ENCODE peak calls at places on chromosome 4, in five cellular contexts. U is K562, X is thyroid gland, B is body of pancreas, J is lung. C is an unnamed sample.

GRCh38 chr4:1249148-1249730 is 309 bp upstream of the CTBP1 start:
- DNase-seq in U (peak; percentile 88), J (peak; percentile 76), X (peak; percentile 87), B (peak; percentile 90), C (peak; percentile 68)

GRCh38 chr4:154082760-154083530 is 294.1 kb upstream of the SFRP2 start:
- DNase-seq in B (no peak), J (no peak), X (no peak), U (peak; percentile 15), C (no peak)

GRCh38 chr4:38753021-38753806 is 29.6 kb downstream of the TLR10 start:
- DNase-seq in B (peak; percentile 75), X (peak; percentile 93), J (peak; percentile 75), U (no peak), C (no peak)

GRCh38 chr4:74330295-74330750 is 22.1 kb downstream of the EPGN start:
- DNase-seq in U (no peak), X (no peak), J (no peak), B (no peak), C (no peak)

GRCh38 chr4:140308366-140309123 is 64.9 kb upstream of the SCOC start:
- DNase-seq in B (peak; percentile 46), U (no peak), J (no peak), X (no peak), C (no peak)

GRCh38 chr4:123043013-123043412 is 120.6 kb upstream of the NUDT6 start:
- DNase-seq in U (no peak), J (no peak), B (no peak), X (no peak), C (no peak)

GRCh38 chr4:61555789-61556188 is 355.7 kb downstream of the ADGRL3 start:
- DNase-seq in U (no peak), B (no peak), X (no peak), J (no peak), C (no peak)

GRCh38 chr4:65383589-65384305 is 286.5 kb downstream of the EPHA5 start:
- DNase-seq in B (no peak), U (no peak), X (no peak), J (no peak), C (no peak)

GRCh38 chr4:37400326-37400881 is 155.9 kb downstream of the NWD2 start:
- DNase-seq in U (no peak), X (no peak), J (no peak), B (no peak), C (no peak)

GRCh38 chr4:102693266-102693850 is 67.4 kb downstream of the MANBA start:
- DNase-seq in B (no peak), U (no peak), J (no peak), X (no peak), C (no peak)

GRCh38 chr4:52861879-52862604 is at the start of gene RASL11B:
- DNase-seq in U (peak; percentile 97), X (peak; percentile 80), J (peak; percentile 75), B (peak; percentile 84), C (peak; percentile 35)
- TF ChIP-seq CTCF in U (no peak), X (no peak), J (no peak), B (peak; percentile 53), C (no peak)

GRCh38 chr4:3200423-3201090 is 48.4 kb upstream of the MSANTD1 start:
- DNase-seq in U (no peak), X (no peak), J (no peak), B (no peak), C (no peak)
- H3K27ac ChIP-seq in U (no peak overlapping the region), X (no peak overlapping the region), J (no peak overlapping the region), B (peak overlapping the region; percentile 9), C (no peak overlapping the region)

DNA sequence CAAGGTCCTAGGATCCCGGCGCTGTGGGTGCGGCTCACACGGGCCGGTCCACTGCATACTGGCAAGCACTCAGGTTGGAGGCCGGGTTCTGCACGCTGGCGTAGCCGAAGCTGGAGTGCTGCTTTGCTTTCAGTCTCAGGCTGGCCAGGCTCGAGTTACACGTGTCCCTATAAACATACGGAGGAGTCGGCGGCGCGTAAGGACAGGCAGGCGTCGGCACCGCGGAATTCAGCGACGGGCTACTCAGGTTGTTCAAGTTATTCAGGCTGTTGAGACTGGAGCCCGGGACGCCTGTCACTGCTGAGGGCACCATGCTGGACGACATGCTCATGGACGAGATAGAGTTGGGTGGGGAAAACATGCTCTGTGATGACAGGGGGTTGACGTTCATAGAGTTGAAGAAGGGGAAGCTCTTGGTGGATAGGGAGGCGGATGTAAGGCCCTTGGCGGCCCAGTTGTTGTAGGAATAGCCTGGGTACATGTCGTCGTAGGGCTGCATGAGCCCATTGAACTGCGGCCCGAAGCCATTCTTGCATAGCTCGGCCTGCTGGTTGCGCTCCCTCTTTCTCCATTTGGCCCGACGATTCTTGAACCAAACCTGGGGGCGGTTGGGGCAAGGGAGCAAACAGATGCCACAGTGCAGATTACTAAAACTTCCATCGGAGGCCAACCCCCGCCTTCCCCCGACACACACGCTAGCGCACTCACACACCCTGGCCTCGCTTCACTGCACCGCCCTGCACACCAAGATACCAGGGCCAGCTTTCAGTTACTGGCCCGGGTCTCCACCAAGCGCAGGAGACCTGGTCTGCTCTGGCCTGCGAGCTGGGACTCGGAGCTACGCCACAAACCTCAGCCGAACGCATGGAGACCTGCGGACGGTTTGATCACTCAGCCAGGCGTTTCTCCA is 4.5 kb downstream of the PITX2 start:
- DNase-seq in U (no peak), J (no peak), X (peak; percentile 32), B (no peak), C (no peak)
- H3K4me3 ChIP-seq in U (no peak overlapping the region), J (no peak overlapping the region), X (no peak overlapping the region), B (no peak overlapping the region), C (no peak overlapping the region)

GRCh38 chr4:28225689-28226353 is 1365.2 kb downstream of the STIM2 start:
- DNase-seq in J (no peak), U (no peak), B (no peak), X (no peak), C (no peak)
- TF ChIP-seq CTCF in J (no peak), U (no peak), B (no peak), X (no peak), C (no peak)

DNA sequence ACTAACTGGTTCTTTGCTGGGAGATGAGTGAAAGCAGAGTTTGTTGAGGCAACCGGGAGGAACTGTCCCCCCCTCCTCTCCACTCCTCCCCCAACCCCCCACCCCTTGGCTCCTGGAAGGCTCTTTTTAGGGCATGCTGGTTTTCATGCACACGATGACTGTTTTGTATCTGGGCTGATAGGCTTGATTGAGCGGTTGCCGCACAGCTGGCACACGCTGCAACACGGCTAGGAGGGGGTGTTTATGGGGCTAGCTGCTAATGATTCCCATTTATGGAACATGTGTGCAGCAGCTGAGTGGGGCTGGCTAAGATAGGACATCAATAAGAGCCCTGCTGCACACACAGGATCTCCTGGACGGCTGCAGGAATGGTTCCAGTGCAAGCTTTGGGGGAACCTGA is 137.3 kb downstream of the SMIM20 start:
- DNase-seq in X (no peak), J (no peak), B (no peak), U (no peak), C (no peak)
- H3K27ac ChIP-seq in X (no peak overlapping the region), J (no peak overlapping the region), B (no peak overlapping the region), U (no peak overlapping the region), C (no peak overlapping the region)

DNA sequence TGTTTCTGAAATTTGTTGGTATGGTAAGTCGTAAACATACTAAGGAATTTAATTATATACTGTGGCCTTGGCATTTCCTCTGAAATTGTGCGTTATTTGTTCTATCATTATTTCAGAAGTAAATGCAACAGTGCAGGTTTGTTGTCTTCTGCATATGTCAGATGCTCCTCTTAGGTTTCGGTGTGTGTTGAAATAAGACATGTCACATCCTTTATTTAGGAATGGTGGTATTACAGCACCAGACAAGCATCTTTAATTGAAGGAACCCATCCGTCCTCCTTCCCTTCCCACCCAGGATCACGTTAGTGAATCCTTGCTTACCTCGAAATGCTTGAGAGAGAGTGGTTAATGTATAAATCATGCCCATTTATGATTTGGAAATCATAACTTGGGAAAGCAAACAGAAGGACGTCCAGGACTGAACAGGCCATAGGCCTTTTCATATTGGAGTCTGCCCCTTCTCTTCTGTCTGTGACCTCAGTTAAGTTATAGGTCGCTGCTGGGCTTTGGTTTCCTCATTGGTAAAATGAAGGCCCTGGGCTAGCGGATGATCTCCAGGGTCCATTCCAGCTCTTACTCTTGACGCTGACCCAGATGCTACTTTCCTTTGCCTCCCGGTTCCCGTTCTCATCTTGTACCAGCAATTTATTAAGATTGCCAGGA is 134.1 kb downstream of the KLHL8 start:
- DNase-seq in B (no peak), U (no peak), J (no peak), X (no peak), C (no peak)
- H3K4me3 ChIP-seq in B (no peak overlapping the region), U (no peak overlapping the region), J (no peak overlapping the region), X (no peak overlapping the region), C (no peak overlapping the region)

GRCh38 chr4:92163348-92163747 is 140.4 kb upstream of the GRID2 start:
- DNase-seq in J (no peak), B (no peak), X (no peak), U (no peak), C (no peak)
- TF ChIP-seq CTCF in J (no peak), B (no peak), X (no peak), U (no peak), C (peak; percentile 0)